ENCODE peak calls at places on chromosome 13, in five cellular contexts. One of them, this sample, is unnamed. For H3K4me1, the result is how much of the 10 kb centered on the place peaks cover.

GRCh38 chr13:35293579-35293978 is 182.9 kb downstream of the MAB21L1 start:
- DNase-seq in A673: no peak
- DNase-seq in heart left ventricle: no peak
- DNase-seq in tibial nerve: no peak
- DNase-seq in PC-9: no peak
- DNase-seq in this sample: no peak

GRCh38 chr13:25752957-25753540 is 298.8 kb downstream of the SHISA2 start:
- DNase-seq in A673: no peak
- DNase-seq in PC-9: no peak
- DNase-seq in tibial nerve: peak
- DNase-seq in heart left ventricle: peak
- DNase-seq in this sample: no peak

GRCh38 chr13:26029581-26030136 is 22.2 kb downstream of the SHISA2 start:
- DNase-seq in heart left ventricle: no peak
- DNase-seq in tibial nerve: no peak
- DNase-seq in PC-9: no peak
- DNase-seq in A673: no peak
- DNase-seq in this sample: no peak

GRCh38 chr13:94656766-94657165 is 55.1 kb downstream of the GPR180 start:
- DNase-seq in heart left ventricle: no peak
- DNase-seq in tibial nerve: no peak
- DNase-seq in A673: peak
- DNase-seq in PC-9: no peak
- DNase-seq in this sample: no peak

GRCh38 chr13:109254271-109254670 is 532.1 kb downstream of the IRS2 start:
- DNase-seq in A673: no peak
- DNase-seq in PC-9: no peak
- DNase-seq in heart left ventricle: no peak
- DNase-seq in tibial nerve: no peak
- DNase-seq in this sample: no peak

GRCh38 chr13:22848539-22849052 is 332.2 kb upstream of the SGCG start:
- DNase-seq in tibial nerve: no peak
- DNase-seq in heart left ventricle: no peak
- DNase-seq in PC-9: no peak
- DNase-seq in A673: no peak
- DNase-seq in this sample: no peak

GRCh38 chr13:78121459-78122348 is 203.1 kb upstream of the EDNRB start:
- DNase-seq in PC-9: no peak
- DNase-seq in heart left ventricle: peak
- DNase-seq in tibial nerve: peak
- DNase-seq in A673: peak
- DNase-seq in this sample: peak

GRCh38 chr13:70668293-70668692 is 560.0 kb upstream of the KLHL1 start:
- DNase-seq in A673: no peak
- DNase-seq in heart left ventricle: no peak
- DNase-seq in tibial nerve: no peak
- DNase-seq in PC-9: peak
- DNase-seq in this sample: no peak

GRCh38 chr13:35984287-35984686 is 146.9 kb downstream of the DCLK1 start:
- DNase-seq in tibial nerve: no peak
- DNase-seq in PC-9: no peak
- DNase-seq in A673: no peak
- DNase-seq in heart left ventricle: no peak
- DNase-seq in this sample: no peak

GRCh38 chr13:75685239-75685697 is 49.1 kb downstream of the LMO7 start:
- DNase-seq in A673: peak
- DNase-seq in heart left ventricle: no peak
- DNase-seq in tibial nerve: no peak
- DNase-seq in PC-9: peak
- DNase-seq in this sample: no peak

GRCh38 chr13:29465741-29466293 is 129.7 kb downstream of the SLC7A1 start:
- DNase-seq in PC-9: peak
- DNase-seq in A673: no peak
- DNase-seq in heart left ventricle: peak
- DNase-seq in tibial nerve: peak
- DNase-seq in this sample: no peak

GRCh38 chr13:43528992-43529391 is 257.8 kb downstream of the ENOX1 start:
- DNase-seq in PC-9: no peak
- DNase-seq in A673: peak
- DNase-seq in heart left ventricle: no peak
- DNase-seq in tibial nerve: no peak
- DNase-seq in this sample: no peak

GRCh38 chr13:109145631-109146030 is 516.2 kb downstream of the MYO16 start:
- DNase-seq in A673: peak
- DNase-seq in PC-9: peak
- DNase-seq in heart left ventricle: peak
- DNase-seq in tibial nerve: peak
- DNase-seq in this sample: peak

GRCh38 chr13:90792335-90792734 is 555.2 kb upstream of the MIR17HG start:
- DNase-seq in A673: no peak
- DNase-seq in heart left ventricle: no peak
- DNase-seq in tibial nerve: no peak
- DNase-seq in PC-9: no peak
- DNase-seq in this sample: no peak

GRCh38 chr13:60538566-60538965 is 141.5 kb downstream of the TDRD3 start:
- DNase-seq in PC-9: no peak
- DNase-seq in A673: no peak
- DNase-seq in heart left ventricle: no peak
- DNase-seq in tibial nerve: no peak
- DNase-seq in this sample: no peak

GRCh38 chr13:110326263-110326904 is 19.3 kb downstream of the COL4A2 start:
- DNase-seq in heart left ventricle: no peak
- DNase-seq in A673: no peak
- DNase-seq in tibial nerve: no peak
- DNase-seq in PC-9: no peak
- DNase-seq in this sample: no peak

GRCh38 chr13:46605824-46606554 is 53.0 kb downstream of the LRCH1 start:
- DNase-seq in PC-9: no peak
- DNase-seq in tibial nerve: no peak
- DNase-seq in A673: no peak
- DNase-seq in heart left ventricle: no peak
- DNase-seq in this sample: no peak
- H3K27ac ChIP-seq in PC-9: no peak
- H3K27ac ChIP-seq in tibial nerve: peak
- H3K27ac ChIP-seq in A673: no peak
- H3K27ac ChIP-seq in heart left ventricle: peak
- H3K27ac ChIP-seq in this sample: peak

DNA sequence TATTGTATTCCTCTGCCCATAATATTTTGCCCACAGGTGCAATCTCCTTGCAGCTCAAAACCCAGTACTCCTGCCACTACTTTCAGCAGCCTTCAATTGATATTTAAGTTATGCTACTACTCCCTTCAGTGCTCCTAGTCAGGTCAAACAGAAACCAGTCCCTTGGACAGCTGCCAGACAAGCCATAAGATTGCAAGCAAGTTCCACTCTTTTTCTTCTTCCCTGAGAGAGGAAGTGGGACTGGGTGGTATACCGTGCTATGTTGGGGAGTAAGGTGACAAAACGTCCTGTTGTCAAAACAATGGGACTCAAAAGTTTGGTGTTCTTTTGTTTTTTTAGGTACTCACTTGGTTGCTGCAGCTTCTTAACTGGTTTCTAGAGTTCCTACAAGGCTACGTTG is 63.1 kb upstream of the FRY start:
- DNase-seq in tibial nerve: peak
- DNase-seq in PC-9: peak
- DNase-seq in heart left ventricle: peak
- DNase-seq in A673: no peak
- DNase-seq in this sample: no peak
- TF ChIP-seq CTCF in tibial nerve: no peak
- TF ChIP-seq CTCF in PC-9: no peak
- TF ChIP-seq CTCF in heart left ventricle: no peak
- TF ChIP-seq CTCF in A673: no peak
- TF ChIP-seq CTCF in this sample: no peak

GRCh38 chr13:27919934-27920676 is at the start of gene PDX1:
- DNase-seq in A673: peak
- DNase-seq in tibial nerve: no peak
- DNase-seq in PC-9: no peak
- DNase-seq in heart left ventricle: no peak
- DNase-seq in this sample: no peak
- H3K4me1 ChIP-seq in A673: under half
- H3K4me1 ChIP-seq in tibial nerve: half or more
- H3K4me1 ChIP-seq in PC-9: under half
- H3K4me1 ChIP-seq in heart left ventricle: under half
- H3K4me1 ChIP-seq in this sample: under half

GRCh38 chr13:39462906-39463305 is 140.1 kb downstream of the LHFPL6 start:
- DNase-seq in heart left ventricle: no peak
- DNase-seq in PC-9: no peak
- DNase-seq in tibial nerve: no peak
- DNase-seq in A673: no peak
- DNase-seq in this sample: no peak

GRCh38 chr13:39463611-39464010 is 139.4 kb downstream of the LHFPL6 start:
- DNase-seq in PC-9: no peak
- DNase-seq in A673: peak
- DNase-seq in tibial nerve: no peak
- DNase-seq in heart left ventricle: no peak
- DNase-seq in this sample: no peak

GRCh38 chr13:39462456-39462855 is 140.5 kb downstream of the LHFPL6 start:
- DNase-seq in A673: no peak
- DNase-seq in heart left ventricle: no peak
- DNase-seq in tibial nerve: no peak
- DNase-seq in PC-9: no peak
- DNase-seq in this sample: no peak

GRCh38 chr13:39457274-39457673 is 145.7 kb downstream of the LHFPL6 start:
- DNase-seq in heart left ventricle: no peak
- DNase-seq in PC-9: no peak
- DNase-seq in tibial nerve: no peak
- DNase-seq in A673: no peak
- DNase-seq in this sample: no peak

DNA sequence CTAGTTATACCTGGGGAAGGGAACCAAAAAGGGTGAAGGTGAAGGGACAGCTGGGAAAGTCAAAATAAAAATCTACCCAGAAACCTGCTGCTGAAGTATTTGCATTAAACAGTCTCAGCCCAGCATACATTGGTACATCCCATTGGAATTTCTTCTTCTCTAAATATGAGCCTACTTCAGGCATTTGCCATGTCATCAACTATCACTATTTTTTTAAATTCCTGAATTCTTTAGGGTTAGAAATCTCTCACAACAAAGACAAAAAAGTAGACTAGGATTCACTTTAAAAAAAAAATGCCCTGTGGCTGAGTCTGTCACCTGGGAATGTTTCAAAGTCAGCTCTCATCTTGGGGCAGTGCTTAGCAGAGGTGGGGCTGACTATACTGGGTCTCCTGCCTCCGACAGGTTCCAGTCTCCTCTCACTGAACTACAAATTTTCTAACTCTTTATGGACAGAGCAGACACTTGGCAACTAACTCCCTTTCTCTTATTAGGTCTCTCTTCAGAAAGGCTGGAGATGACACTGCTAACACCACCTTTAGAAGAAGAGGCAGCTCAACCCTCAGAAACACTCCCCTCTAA is 141.2 kb downstream of the LHFPL6 start:
- DNase-seq in tibial nerve: no peak
- DNase-seq in A673: no peak
- DNase-seq in PC-9: no peak
- DNase-seq in heart left ventricle: no peak
- DNase-seq in this sample: no peak
- H3K27ac ChIP-seq in tibial nerve: no peak
- H3K27ac ChIP-seq in A673: no peak
- H3K27ac ChIP-seq in PC-9: no peak
- H3K27ac ChIP-seq in heart left ventricle: no peak
- H3K27ac ChIP-seq in this sample: no peak

GRCh38 chr13:98351636-98352035 is 174.6 kb upstream of the RNF113B start:
- DNase-seq in heart left ventricle: no peak
- DNase-seq in A673: no peak
- DNase-seq in tibial nerve: no peak
- DNase-seq in PC-9: no peak
- DNase-seq in this sample: no peak

GRCh38 chr13:98350746-98351330 is 173.8 kb upstream of the RNF113B start:
- DNase-seq in heart left ventricle: no peak
- DNase-seq in tibial nerve: no peak
- DNase-seq in A673: no peak
- DNase-seq in PC-9: no peak
- DNase-seq in this sample: no peak

GRCh38 chr13:98348476-98348875 is 171.4 kb upstream of the RNF113B start:
- DNase-seq in A673: no peak
- DNase-seq in heart left ventricle: no peak
- DNase-seq in PC-9: no peak
- DNase-seq in tibial nerve: no peak
- DNase-seq in this sample: no peak

GRCh38 chr13:98352226-98352625 is 175.2 kb upstream of the RNF113B start:
- DNase-seq in PC-9: no peak
- DNase-seq in heart left ventricle: no peak
- DNase-seq in A673: no peak
- DNase-seq in tibial nerve: no peak
- DNase-seq in this sample: no peak

GRCh38 chr13:98349731-98350305 is 172.7 kb upstream of the RNF113B start:
- DNase-seq in tibial nerve: no peak
- DNase-seq in PC-9: peak
- DNase-seq in A673: no peak
- DNase-seq in heart left ventricle: no peak
- DNase-seq in this sample: no peak
- TF ChIP-seq CTCF in tibial nerve: no peak
- TF ChIP-seq CTCF in PC-9: no peak
- TF ChIP-seq CTCF in A673: peak
- TF ChIP-seq CTCF in heart left ventricle: peak
- TF ChIP-seq CTCF in this sample: no peak

DNA sequence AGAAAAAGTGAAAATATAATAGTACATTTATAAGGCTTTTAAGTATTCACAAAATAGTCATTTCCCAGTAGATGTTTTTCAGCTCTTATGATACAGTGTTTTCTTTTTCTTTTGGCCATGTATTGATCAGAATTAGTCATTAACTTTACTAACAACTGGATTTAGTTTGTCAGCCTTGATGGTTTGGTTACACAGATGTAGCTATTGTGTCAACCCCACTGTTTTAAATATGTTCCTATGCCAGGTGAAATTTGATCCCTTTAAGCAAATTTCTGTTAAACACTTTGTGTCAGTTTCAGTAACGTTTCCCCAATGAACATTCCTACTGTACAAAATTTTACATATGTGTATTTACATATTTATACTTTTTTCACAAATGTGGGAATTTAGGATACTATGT is 261.5 kb upstream of the STARD13 start:
- DNase-seq in heart left ventricle: no peak
- DNase-seq in PC-9: no peak
- DNase-seq in A673: no peak
- DNase-seq in tibial nerve: no peak
- DNase-seq in this sample: no peak
- H3K4me1 ChIP-seq in heart left ventricle: under half
- H3K4me1 ChIP-seq in PC-9: under half
- H3K4me1 ChIP-seq in A673: under half
- H3K4me1 ChIP-seq in tibial nerve: under half
- H3K4me1 ChIP-seq in this sample: under half

GRCh38 chr13:21233086-21233485 is 56.6 kb downstream of the MRPL57 start:
- DNase-seq in A673: no peak
- DNase-seq in tibial nerve: no peak
- DNase-seq in PC-9: no peak
- DNase-seq in heart left ventricle: no peak
- DNase-seq in this sample: no peak
- H3K27ac ChIP-seq in A673: peak
- H3K27ac ChIP-seq in tibial nerve: peak
- H3K27ac ChIP-seq in PC-9: no peak
- H3K27ac ChIP-seq in heart left ventricle: no peak
- H3K27ac ChIP-seq in this sample: no peak

GRCh38 chr13:112443191-112444000 is 67.2 kb downstream of the SPACA7 start:
- DNase-seq in tibial nerve: no peak
- DNase-seq in heart left ventricle: no peak
- DNase-seq in A673: peak
- DNase-seq in PC-9: no peak
- DNase-seq in this sample: no peak
- TF ChIP-seq CTCF in tibial nerve: no peak
- TF ChIP-seq CTCF in heart left ventricle: no peak
- TF ChIP-seq CTCF in A673: peak
- TF ChIP-seq CTCF in PC-9: no peak
- TF ChIP-seq CTCF in this sample: no peak

GRCh38 chr13:79404985-79405384 is 1.1 kb downstream of the RBM26 start:
- DNase-seq in heart left ventricle: no peak
- DNase-seq in tibial nerve: no peak
- DNase-seq in A673: no peak
- DNase-seq in PC-9: no peak
- DNase-seq in this sample: no peak
- H3K4me1 ChIP-seq in heart left ventricle: half or more
- H3K4me1 ChIP-seq in tibial nerve: half or more
- H3K4me1 ChIP-seq in A673: under half
- H3K4me1 ChIP-seq in PC-9: under half
- H3K4me1 ChIP-seq in this sample: under half